ENCODE peak calls at places on chromosome 6, in ten cellular contexts. One of them, this sample, is unnamed.

GRCh38 chr6:24662206-24662605 is 4.5 kb downstream of the TDP2 start:
- DNase-seq in ovary: no peak
- DNase-seq in IMR-90: no peak
- DNase-seq in stimulated activated naive CD4-positive, alpha-beta T cell: no peak
- DNase-seq in KG1: no peak
- DNase-seq in cerebellar cortex: no peak
- DNase-seq in Calu3: no peak
- DNase-seq in RWPE1: no peak
- DNase-seq in effector CD4-positive, alpha-beta T cell: no peak
- DNase-seq in NCI-H1436: no peak
- DNase-seq in this sample: no peak

GRCh38 chr6:16840725-16841124 is 79.5 kb upstream of the ATXN1 start:
- DNase-seq in stimulated activated naive CD4-positive, alpha-beta T cell: no peak
- DNase-seq in IMR-90: no peak
- DNase-seq in KG1: no peak
- DNase-seq in effector CD4-positive, alpha-beta T cell: no peak
- DNase-seq in cerebellar cortex: no peak
- DNase-seq in Calu3: no peak
- DNase-seq in RWPE1: no peak
- DNase-seq in NCI-H1436: no peak
- DNase-seq in ovary: no peak
- DNase-seq in this sample: no peak

GRCh38 chr6:133340557-133340956 is 99.4 kb downstream of the EYA4 start:
- DNase-seq in effector CD4-positive, alpha-beta T cell: no peak
- DNase-seq in stimulated activated naive CD4-positive, alpha-beta T cell: no peak
- DNase-seq in RWPE1: no peak
- DNase-seq in KG1: no peak
- DNase-seq in ovary: no peak
- DNase-seq in NCI-H1436: no peak
- DNase-seq in IMR-90: peak
- DNase-seq in cerebellar cortex: no peak
- DNase-seq in Calu3: peak
- DNase-seq in this sample: no peak

GRCh38 chr6:53651764-53652401 is 13.7 kb downstream of the KLHL31 start:
- DNase-seq in ovary: peak
- DNase-seq in cerebellar cortex: peak
- DNase-seq in RWPE1: peak
- DNase-seq in effector CD4-positive, alpha-beta T cell: peak
- DNase-seq in IMR-90: peak
- DNase-seq in NCI-H1436: peak
- DNase-seq in KG1: peak
- DNase-seq in stimulated activated naive CD4-positive, alpha-beta T cell: peak
- DNase-seq in Calu3: peak
- DNase-seq in this sample: peak

GRCh38 chr6:21749754-21750153 is 156.2 kb downstream of the SOX4 start:
- DNase-seq in stimulated activated naive CD4-positive, alpha-beta T cell: no peak
- DNase-seq in ovary: no peak
- DNase-seq in NCI-H1436: peak
- DNase-seq in IMR-90: no peak
- DNase-seq in KG1: no peak
- DNase-seq in RWPE1: no peak
- DNase-seq in cerebellar cortex: no peak
- DNase-seq in effector CD4-positive, alpha-beta T cell: no peak
- DNase-seq in Calu3: no peak
- DNase-seq in this sample: no peak

GRCh38 chr6:2765896-2766766 is 938 bp downstream of the WRNIP1 start:
- DNase-seq in effector CD4-positive, alpha-beta T cell: peak
- DNase-seq in Calu3: peak
- DNase-seq in stimulated activated naive CD4-positive, alpha-beta T cell: peak
- DNase-seq in RWPE1: peak
- DNase-seq in IMR-90: peak
- DNase-seq in cerebellar cortex: no peak
- DNase-seq in ovary: peak
- DNase-seq in NCI-H1436: no peak
- DNase-seq in KG1: no peak
- DNase-seq in this sample: peak

GRCh38 chr6:145373826-145374225 is 361.5 kb downstream of the EPM2A start:
- DNase-seq in RWPE1: no peak
- DNase-seq in ovary: no peak
- DNase-seq in cerebellar cortex: no peak
- DNase-seq in stimulated activated naive CD4-positive, alpha-beta T cell: no peak
- DNase-seq in IMR-90: no peak
- DNase-seq in KG1: no peak
- DNase-seq in effector CD4-positive, alpha-beta T cell: no peak
- DNase-seq in NCI-H1436: no peak
- DNase-seq in Calu3: no peak
- DNase-seq in this sample: no peak

GRCh38 chr6:34888874-34889555 is at the start of gene ANKS1A:
- DNase-seq in effector CD4-positive, alpha-beta T cell: peak
- DNase-seq in RWPE1: peak
- DNase-seq in Calu3: peak
- DNase-seq in NCI-H1436: peak
- DNase-seq in stimulated activated naive CD4-positive, alpha-beta T cell: peak
- DNase-seq in ovary: peak
- DNase-seq in cerebellar cortex: peak
- DNase-seq in KG1: peak
- DNase-seq in IMR-90: peak
- DNase-seq in this sample: peak

GRCh38 chr6:19312291-19312978 is 524.7 kb upstream of the ID4 start:
- DNase-seq in NCI-H1436: no peak
- DNase-seq in Calu3: no peak
- DNase-seq in stimulated activated naive CD4-positive, alpha-beta T cell: no peak
- DNase-seq in KG1: no peak
- DNase-seq in ovary: no peak
- DNase-seq in RWPE1: no peak
- DNase-seq in IMR-90: no peak
- DNase-seq in cerebellar cortex: peak
- DNase-seq in effector CD4-positive, alpha-beta T cell: no peak
- DNase-seq in this sample: no peak

GRCh38 chr6:38239719-38240451 is 399.8 kb downstream of the BTBD9 start:
- DNase-seq in IMR-90: peak
- DNase-seq in effector CD4-positive, alpha-beta T cell: no peak
- DNase-seq in RWPE1: no peak
- DNase-seq in ovary: no peak
- DNase-seq in cerebellar cortex: no peak
- DNase-seq in NCI-H1436: no peak
- DNase-seq in Calu3: no peak
- DNase-seq in KG1: no peak
- DNase-seq in stimulated activated naive CD4-positive, alpha-beta T cell: no peak
- DNase-seq in this sample: no peak

GRCh38 chr6:150072201-150072600 is 3.3 kb upstream of the ULBP3 start:
- DNase-seq in NCI-H1436: no peak
- DNase-seq in stimulated activated naive CD4-positive, alpha-beta T cell: no peak
- DNase-seq in effector CD4-positive, alpha-beta T cell: no peak
- DNase-seq in ovary: no peak
- DNase-seq in cerebellar cortex: no peak
- DNase-seq in KG1: no peak
- DNase-seq in IMR-90: peak
- DNase-seq in Calu3: peak
- DNase-seq in RWPE1: peak
- DNase-seq in this sample: no peak

GRCh38 chr6:105791569-105792318 is 294.4 kb upstream of the PRDM1 start:
- DNase-seq in ovary: no peak
- DNase-seq in IMR-90: no peak
- DNase-seq in cerebellar cortex: peak
- DNase-seq in effector CD4-positive, alpha-beta T cell: no peak
- DNase-seq in Calu3: no peak
- DNase-seq in RWPE1: no peak
- DNase-seq in KG1: no peak
- DNase-seq in stimulated activated naive CD4-positive, alpha-beta T cell: no peak
- DNase-seq in NCI-H1436: no peak
- DNase-seq in this sample: no peak

GRCh38 chr6:21005816-21006553 is 471.7 kb downstream of the CDKAL1 start:
- DNase-seq in RWPE1: peak
- DNase-seq in cerebellar cortex: no peak
- DNase-seq in ovary: no peak
- DNase-seq in stimulated activated naive CD4-positive, alpha-beta T cell: no peak
- DNase-seq in Calu3: peak
- DNase-seq in KG1: no peak
- DNase-seq in IMR-90: peak
- DNase-seq in effector CD4-positive, alpha-beta T cell: no peak
- DNase-seq in NCI-H1436: no peak
- DNase-seq in this sample: no peak

GRCh38 chr6:40904583-40905194 is 134.3 kb downstream of the UNC5CL start:
- DNase-seq in effector CD4-positive, alpha-beta T cell: no peak
- DNase-seq in KG1: no peak
- DNase-seq in NCI-H1436: no peak
- DNase-seq in stimulated activated naive CD4-positive, alpha-beta T cell: no peak
- DNase-seq in RWPE1: no peak
- DNase-seq in IMR-90: no peak
- DNase-seq in cerebellar cortex: no peak
- DNase-seq in Calu3: no peak
- DNase-seq in ovary: no peak
- DNase-seq in this sample: no peak

GRCh38 chr6:17907467-17908229 is 79.8 kb downstream of the KIF13A start:
- DNase-seq in IMR-90: peak
- DNase-seq in KG1: peak
- DNase-seq in RWPE1: peak
- DNase-seq in stimulated activated naive CD4-positive, alpha-beta T cell: no peak
- DNase-seq in Calu3: peak
- DNase-seq in effector CD4-positive, alpha-beta T cell: no peak
- DNase-seq in cerebellar cortex: no peak
- DNase-seq in ovary: no peak
- DNase-seq in NCI-H1436: no peak
- DNase-seq in this sample: no peak

GRCh38 chr6:145963216-145964068 is 716 bp downstream of the SHPRH start:
- DNase-seq in KG1: no peak
- DNase-seq in NCI-H1436: peak
- DNase-seq in Calu3: peak
- DNase-seq in RWPE1: peak
- DNase-seq in ovary: no peak
- DNase-seq in stimulated activated naive CD4-positive, alpha-beta T cell: peak
- DNase-seq in cerebellar cortex: peak
- DNase-seq in IMR-90: peak
- DNase-seq in effector CD4-positive, alpha-beta T cell: peak
- DNase-seq in this sample: peak

GRCh38 chr6:110180228-110181008 is at the start of gene CDC40:
- DNase-seq in IMR-90: no peak
- DNase-seq in RWPE1: peak
- DNase-seq in cerebellar cortex: no peak
- DNase-seq in Calu3: peak
- DNase-seq in KG1: no peak
- DNase-seq in effector CD4-positive, alpha-beta T cell: peak
- DNase-seq in stimulated activated naive CD4-positive, alpha-beta T cell: no peak
- DNase-seq in NCI-H1436: peak
- DNase-seq in ovary: peak
- DNase-seq in this sample: peak

GRCh38 chr6:139982652-139983051 is 608.2 kb upstream of the CITED2 start:
- DNase-seq in ovary: no peak
- DNase-seq in stimulated activated naive CD4-positive, alpha-beta T cell: no peak
- DNase-seq in IMR-90: peak
- DNase-seq in effector CD4-positive, alpha-beta T cell: no peak
- DNase-seq in cerebellar cortex: peak
- DNase-seq in KG1: no peak
- DNase-seq in NCI-H1436: no peak
- DNase-seq in RWPE1: no peak
- DNase-seq in Calu3: no peak
- DNase-seq in this sample: no peak

GRCh38 chr6:193773-194310 is 98.4 kb upstream of the DUSP22 start:
- DNase-seq in effector CD4-positive, alpha-beta T cell: no peak
- DNase-seq in NCI-H1436: no peak
- DNase-seq in ovary: no peak
- DNase-seq in RWPE1: no peak
- DNase-seq in Calu3: no peak
- DNase-seq in KG1: no peak
- DNase-seq in stimulated activated naive CD4-positive, alpha-beta T cell: peak
- DNase-seq in IMR-90: no peak
- DNase-seq in cerebellar cortex: no peak
- DNase-seq in this sample: no peak

GRCh38 chr6:137214931-137215330 is 4.3 kb downstream of the IFNGR1 start:
- DNase-seq in stimulated activated naive CD4-positive, alpha-beta T cell: no peak
- DNase-seq in Calu3: no peak
- DNase-seq in KG1: no peak
- DNase-seq in IMR-90: no peak
- DNase-seq in NCI-H1436: no peak
- DNase-seq in RWPE1: no peak
- DNase-seq in cerebellar cortex: no peak
- DNase-seq in effector CD4-positive, alpha-beta T cell: no peak
- DNase-seq in ovary: no peak
- DNase-seq in this sample: no peak

GRCh38 chr6:37630281-37630799 is 67.3 kb downstream of the MDGA1 start:
- DNase-seq in stimulated activated naive CD4-positive, alpha-beta T cell: no peak
- DNase-seq in IMR-90: peak
- DNase-seq in cerebellar cortex: no peak
- DNase-seq in RWPE1: peak
- DNase-seq in effector CD4-positive, alpha-beta T cell: no peak
- DNase-seq in NCI-H1436: no peak
- DNase-seq in ovary: no peak
- DNase-seq in Calu3: peak
- DNase-seq in KG1: no peak
- DNase-seq in this sample: no peak

GRCh38 chr6:31834704-31835375 is 7.3 kb downstream of the HSPA1B start:
- DNase-seq in effector CD4-positive, alpha-beta T cell: peak
- DNase-seq in KG1: peak
- DNase-seq in RWPE1: peak
- DNase-seq in NCI-H1436: peak
- DNase-seq in IMR-90: no peak
- DNase-seq in Calu3: peak
- DNase-seq in cerebellar cortex: peak
- DNase-seq in stimulated activated naive CD4-positive, alpha-beta T cell: peak
- DNase-seq in ovary: peak
- DNase-seq in this sample: peak

This sample was measured in CD8-positive, alpha-beta memory T cell.